ENCODE peak calls at places on chromosomes 2 and 18, in ten cellular contexts. C, X, K, M, B, F, S, Y, N and R are unnamed samples.

GRCh38 chr2:238797537-238797936 is 50.3 kb upstream of the TWIST2 start:
- DNase-seq in C (no peak), X (no peak), K (no peak), M (no peak), B (no peak), F (no peak), S (no peak), Y (no peak), N (no peak), R (no peak)

GRCh38 chr2:229768235-229768634 is 53.9 kb upstream of the DNER start:
- DNase-seq in C (peak), X (no peak), K (no peak), M (no peak), B (no peak), F (no peak), S (no peak), Y (no peak), N (no peak), R (no peak)

GRCh38 chr2:98702127-98702802 is 28.7 kb downstream of the MGAT4A start:
- DNase-seq in C (no peak), X (no peak), K (no peak), M (no peak), B (no peak), F (peak), S (no peak), Y (no peak), N (no peak), R (no peak)

GRCh38 chr2:36060133-36060532 is 295.4 kb upstream of the CRIM1 start:
- DNase-seq in C (no peak), X (no peak), K (no peak), M (no peak), B (no peak), F (no peak), S (no peak), Y (no peak), N (no peak), R (no peak)

GRCh38 chr2:200752332-200752731 is 59.4 kb upstream of the BZW1 start:
- DNase-seq in C (no peak), X (no peak), K (no peak), M (no peak), B (no peak), F (no peak), S (no peak), Y (no peak), N (no peak), R (no peak)

GRCh38 chr2:238523158-238524110 is 96.7 kb downstream of the ASB1 start:
- DNase-seq in C (peak), X (peak), K (no peak), M (no peak), B (no peak), F (no peak), S (peak), Y (no peak), N (peak), R (peak)

GRCh38 chr2:86695053-86695691 is 24.9 kb upstream of the RMND5A start:
- DNase-seq in C (no peak), X (no peak), K (no peak), M (no peak), B (peak), F (no peak), S (no peak), Y (no peak), N (no peak), R (peak)

GRCh38 chr2:127957240-127957639 is 70.6 kb downstream of the SAP130 start:
- DNase-seq in C (no peak), X (no peak), K (no peak), M (no peak), B (no peak), F (no peak), S (no peak), Y (no peak), N (no peak), R (no peak)

GRCh38 chr2:196314780-196315179 is 143.4 kb upstream of the STK17B start:
- DNase-seq in C (no peak), X (no peak), K (no peak), M (no peak), B (no peak), F (no peak), S (no peak), Y (peak), N (peak), R (peak)

GRCh38 chr2:144401036-144401435 is 118.9 kb downstream of the ZEB2 start:
- DNase-seq in C (no peak), X (no peak), K (no peak), M (no peak), B (no peak), F (no peak), S (no peak), Y (no peak), N (no peak), R (no peak)

GRCh38 chr2:184765048-184765881 is 166.9 kb downstream of the ZNF804A start:
- DNase-seq in C (no peak), X (no peak), K (no peak), M (no peak), B (no peak), F (no peak), S (no peak), Y (no peak), N (peak), R (peak)
- H3K4me3 ChIP-seq in C (no peak), X (no peak), K (no peak), M (no peak), B (no peak), F (no peak), S (no peak), Y (no peak), N (peak), R (no peak)

GRCh38 chr2:7430421-7430868 is 513.2 kb downstream of the RNF144A start:
- DNase-seq in C (no peak), X (no peak), K (no peak), M (no peak), B (no peak), F (no peak), S (no peak), Y (no peak), N (no peak), R (no peak)
- H3K4me3 ChIP-seq in C (no peak), X (no peak), K (no peak), M (no peak), B (no peak), F (peak), S (no peak), Y (no peak), N (no peak), R (no peak)

DNA sequence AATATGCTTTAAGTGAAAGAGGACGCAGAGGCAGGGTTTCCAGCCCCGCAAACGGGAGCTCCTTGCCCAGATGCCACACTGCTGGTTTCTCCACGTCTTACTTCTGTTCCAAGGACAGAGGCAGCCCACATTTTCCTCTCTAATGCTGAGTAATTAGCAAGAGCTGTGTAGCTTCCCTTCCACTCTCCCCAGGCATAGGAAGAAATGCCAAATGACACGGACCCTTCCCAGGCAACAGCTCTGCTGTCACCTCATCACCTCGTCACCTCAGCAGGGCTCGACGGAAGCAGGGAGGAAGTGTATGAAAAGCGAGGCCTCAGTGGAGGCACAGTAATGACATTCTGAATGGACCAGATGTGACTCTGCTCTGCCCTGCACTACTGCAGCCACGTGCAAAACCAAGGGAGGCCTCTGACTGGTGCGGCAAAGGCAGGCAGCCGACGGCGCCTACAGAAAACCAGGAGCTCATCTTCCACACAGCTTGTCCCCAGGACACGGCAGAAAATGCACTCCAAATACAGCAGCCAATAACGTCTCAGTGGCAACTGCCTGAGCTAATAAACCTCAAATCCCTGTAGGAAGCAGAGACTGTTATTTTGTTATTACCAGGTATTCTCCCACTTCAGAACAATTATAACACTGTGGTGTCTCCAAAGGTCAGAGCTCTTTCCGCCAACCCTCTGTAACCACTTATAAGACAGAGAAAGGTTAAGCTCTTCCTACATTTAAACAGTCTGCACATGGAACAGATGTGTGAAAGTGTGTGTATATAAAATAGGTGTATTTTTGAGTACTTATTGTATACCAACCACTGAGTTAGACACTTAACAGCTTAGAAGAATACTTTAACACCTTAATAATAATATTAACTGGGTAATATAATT is 64.3 kb downstream of the FBXO15 start:
- DNase-seq in C (no peak), X (no peak), K (no peak), M (no peak), B (no peak), F (no peak), S (no peak), Y (no peak), N (no peak), R (no peak)
- H3K4me3 ChIP-seq in C (no peak), X (no peak), K (no peak), M (peak), B (no peak), F (no peak), S (no peak), Y (no peak), N (no peak), R (no peak)

GRCh38 chr2:71570951-71571460 is 117.6 kb downstream of the DYSF start:
- DNase-seq in C (no peak), X (no peak), K (no peak), M (no peak), B (no peak), F (no peak), S (no peak), Y (no peak), N (no peak), R (no peak)

GRCh38 chr2:71568103-71568502 is 114.7 kb downstream of the DYSF start:
- DNase-seq in C (no peak), X (no peak), K (no peak), M (no peak), B (no peak), F (no peak), S (no peak), Y (no peak), N (no peak), R (no peak)

GRCh38 chr2:71575966-71576365 is 122.6 kb downstream of the DYSF start:
- DNase-seq in C (no peak), X (no peak), K (no peak), M (no peak), B (no peak), F (no peak), S (no peak), Y (no peak), N (no peak), R (no peak)

GRCh38 chr2:71570511-71570910 is 117.2 kb downstream of the DYSF start:
- DNase-seq in C (no peak), X (no peak), K (no peak), M (no peak), B (no peak), F (no peak), S (no peak), Y (no peak), N (no peak), R (no peak)

GRCh38 chr2:71571945-71572344 is 118.6 kb downstream of the DYSF start:
- DNase-seq in C (no peak), X (no peak), K (no peak), M (no peak), B (no peak), F (no peak), S (no peak), Y (no peak), N (no peak), R (no peak)
- H3K4me3 ChIP-seq in C (no peak), X (no peak), K (no peak), M (no peak), B (no peak), F (no peak), S (no peak), Y (no peak), N (no peak), R (no peak)

GRCh38 chr2:25977768-25978167 is 4.5 kb downstream of the KIF3C start:
- DNase-seq in C (no peak), X (no peak), K (no peak), M (no peak), B (peak), F (no peak), S (no peak), Y (peak), N (peak), R (peak)
- H3K4me3 ChIP-seq in C (no peak), X (no peak), K (no peak), M (no peak), B (no peak), F (no peak), S (no peak), Y (no peak), N (no peak), R (no peak)

GRCh38 chr18:52069201-52069600 is 270.8 kb upstream of the DCC start:
- DNase-seq in C (no peak), X (no peak), K (no peak), M (no peak), B (no peak), F (no peak), S (no peak), Y (no peak), N (no peak), R (no peak)

GRCh38 chr18:52060612-52061259 is 279.3 kb upstream of the DCC start:
- DNase-seq in C (no peak), X (no peak), K (no peak), M (no peak), B (no peak), F (no peak), S (no peak), Y (no peak), N (no peak), R (no peak)

DNA sequence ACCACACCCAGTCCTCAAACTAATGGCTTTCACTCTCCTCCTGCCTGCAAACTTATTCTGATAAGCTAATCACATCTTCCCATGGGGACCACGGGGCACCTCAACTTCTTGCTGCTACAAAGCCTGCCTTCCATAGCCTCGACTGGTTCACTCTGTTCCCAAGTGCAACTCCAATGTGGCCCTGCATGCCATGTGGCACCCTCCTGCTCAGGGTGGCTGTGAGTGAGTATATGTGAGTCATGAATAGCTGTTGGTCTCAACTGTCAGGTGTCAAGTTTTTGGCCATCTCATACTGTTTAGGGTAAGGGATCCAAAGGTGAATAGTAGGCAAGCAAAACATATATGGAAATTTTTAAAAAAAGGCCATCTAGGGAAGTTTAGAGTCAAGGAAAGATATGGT is 276.1 kb upstream of the DCC start:
- DNase-seq in C (no peak), X (no peak), K (no peak), M (no peak), B (no peak), F (no peak), S (no peak), Y (no peak), N (no peak), R (no peak)
- H3K4me3 ChIP-seq in C (no peak), X (no peak), K (no peak), M (no peak), B (no peak), F (no peak), S (no peak), Y (no peak), N (no peak), R (no peak)

DNA sequence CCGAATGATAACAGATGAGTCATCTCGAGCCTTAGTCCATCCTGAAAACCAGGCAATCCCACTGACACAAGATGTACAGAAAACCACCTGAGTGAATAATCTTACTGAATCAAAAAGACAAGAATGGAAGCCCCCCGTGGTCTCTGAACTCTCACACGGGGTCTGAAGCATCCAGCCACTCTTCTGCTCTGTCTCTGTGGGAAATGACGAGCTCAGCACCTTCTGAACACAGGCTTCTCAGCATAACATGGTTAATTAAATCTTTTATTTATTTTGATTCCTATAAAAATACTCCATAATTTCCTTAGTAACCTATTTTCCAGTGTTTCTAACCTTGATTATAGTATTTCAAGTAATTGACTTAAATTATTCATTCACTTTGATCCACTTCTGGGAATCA is 203.7 kb downstream of the TMEM163 start:
- DNase-seq in C (no peak), X (no peak), K (no peak), M (no peak), B (no peak), F (no peak), S (no peak), Y (no peak), N (no peak), R (no peak)
- H3K4me3 ChIP-seq in C (no peak), X (no peak), K (no peak), M (no peak), B (no peak), F (no peak), S (no peak), Y (no peak), N (no peak), R (no peak)

DNA sequence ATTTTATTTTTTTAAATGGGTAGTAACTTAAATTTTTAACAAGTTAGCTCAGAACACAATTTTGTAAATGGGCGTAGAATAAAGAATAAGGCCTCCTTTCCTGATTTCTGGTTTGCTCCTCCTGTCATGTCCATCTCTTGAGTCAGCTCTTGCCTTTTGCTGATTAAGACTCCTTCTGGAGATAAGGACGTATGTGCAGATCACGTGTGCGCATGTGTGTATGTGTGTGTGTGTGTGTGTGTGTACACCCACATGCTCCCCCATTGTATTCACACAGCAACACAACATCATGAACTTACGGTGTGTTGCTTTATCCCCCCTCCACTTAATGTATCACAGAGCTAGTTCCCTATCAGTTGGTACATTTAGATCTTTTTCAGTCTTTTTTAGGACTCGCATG is 182.9 kb downstream of the PRKCE start:
- DNase-seq in C (no peak), X (no peak), K (no peak), M (no peak), B (no peak), F (no peak), S (no peak), Y (no peak), N (no peak), R (no peak)
- H3K4me3 ChIP-seq in C (no peak), X (no peak), K (no peak), M (no peak), B (no peak), F (no peak), S (no peak), Y (no peak), N (no peak), R (no peak)

GRCh38 chr2:49973917-49974368 is 819.6 kb upstream of the FSHR start:
- DNase-seq in C (no peak), X (peak), K (no peak), M (peak), B (peak), F (peak), S (no peak), Y (no peak), N (peak), R (peak)
- H3K4me3 ChIP-seq in C (no peak), X (no peak), K (no peak), M (peak), B (no peak), F (peak), S (no peak), Y (peak), N (peak), R (no peak)